ENCODE peak calls at places on chromosomes 3 and 15, in ten cellular contexts. W is neuronal stem cell; M is fibroblast of mammary gland; Z is GM12864; U is skeletal muscle cell; Q is A549; Y is Panc1; N is astrocyte of the spinal cord; F is CD4-positive, alpha-beta memory T cell; L is lung. G is an unnamed sample.

GRCh38 chr3:47669026-47669749 is 90.5 kb upstream of the CSPG5 start:
- DNase-seq in L (no peak), N (peak; percentile 52), U (no peak), W (no peak), Y (no peak), Z (no peak), Q (no peak), M (peak; percentile 30), F (no peak), G (no peak)

GRCh38 chr15:101138913-101139880 is 112.7 kb downstream of the CHSY1 start:
- DNase-seq in U (peak; percentile 69), M (no peak), F (no peak), Z (peak; percentile 52), N (peak; percentile 88), Q (no peak), L (no peak), Y (no peak), W (no peak), G (no peak)

GRCh38 chr3:13577181-13578121 is 28.5 kb downstream of the FBLN2 start:
- DNase-seq in Z (no peak), Q (no peak), L (no peak), U (no peak), W (no peak), Y (no peak), F (no peak), N (no peak), M (no peak), G (no peak)

GRCh38 chr3:156217674-156218352 is 97.4 kb downstream of the KCNAB1 start:
- DNase-seq in U (peak; percentile 47), Y (no peak), M (peak; percentile 60), Z (no peak), Q (no peak), W (no peak), F (no peak), L (no peak), N (peak; percentile 78), G (no peak)

GRCh38 chr3:140233702-140234101 is 298.7 kb downstream of the CLSTN2 start:
- DNase-seq in N (no peak), M (no peak), U (no peak), L (no peak), Y (no peak), Z (no peak), W (no peak), F (no peak), Q (no peak), G (no peak)

GRCh38 chr3:124227150-124227630 is 235.3 kb upstream of the ROPN1 start:
- DNase-seq in N (no peak), U (no peak), W (no peak), Z (no peak), F (no peak), Y (no peak), L (no peak), M (no peak), Q (no peak), G (no peak)

GRCh38 chr3:171459942-171460225 is 321 bp downstream of the TNIK start:
- DNase-seq in Q (no peak), U (no peak), M (peak; percentile 6), W (peak; percentile 6), L (no peak), F (no peak), Z (no peak), Y (no peak), N (no peak), G (no peak)

GRCh38 chr3:5339967-5340535 is 152.5 kb downstream of the EDEM1 start:
- DNase-seq in U (no peak), M (no peak), N (no peak), W (no peak), Q (no peak), Y (no peak), Z (no peak), L (no peak), F (no peak), G (no peak)

GRCh38 chr15:44698651-44699050 is 12.5 kb downstream of the PATL2 start:
- DNase-seq in Y (no peak), M (no peak), U (no peak), N (no peak), F (no peak), Z (no peak), L (no peak), W (no peak), Q (no peak), G (no peak)

GRCh38 chr3:123449986-123450474 is 1.1 kb upstream of the ADCY5 start:
- DNase-seq in N (no peak), W (peak; percentile 60), Y (no peak), M (no peak), Q (no peak), F (no peak), U (no peak), Z (no peak), L (no peak), G (peak; percentile 51)

GRCh38 chr3:46059432-46059831 is 32.1 kb upstream of the XCR1 start:
- DNase-seq in Q (no peak), M (no peak), Z (no peak), L (peak; percentile 23), W (no peak), N (no peak), U (no peak), Y (no peak), F (no peak), G (no peak)

GRCh38 chr3:119033393-119034255 is 1.0 kb downstream of the IGSF11 start:
- DNase-seq in Y (no peak), U (no peak), F (no peak), M (no peak), Z (no peak), Q (no peak), W (no peak), L (no peak), N (no peak), G (no peak)
- H3K4me3 ChIP-seq in Y (peak overlapping the region; percentile 54), U (peak overlapping the region; percentile 52), F (no peak overlapping the region), M (no peak overlapping the region), Z (no peak overlapping the region), Q (peak overlapping the region; percentile 73), W (peak overlapping the region; percentile 94), L (no peak overlapping the region), N (no peak overlapping the region), G (no peak overlapping the region)

GRCh38 chr15:74612677-74613076 is 3.0 kb upstream of the CLK3 start:
- DNase-seq in U (no peak), M (no peak), W (no peak), N (no peak), L (no peak), Z (no peak), Q (no peak), Y (no peak), F (no peak), G (no peak)
- H3K4me3 ChIP-seq in U (no peak overlapping the region), M (no peak overlapping the region), W (no peak overlapping the region), N (no peak overlapping the region), L (no peak overlapping the region), Z (no peak overlapping the region), Q (no peak overlapping the region), Y (no peak overlapping the region), F (no peak overlapping the region), G (no peak overlapping the region)

GRCh38 chr3:183533410-183534132 is 21.9 kb downstream of the KLHL6 start:
- DNase-seq in W (no peak), Q (no peak), L (peak; percentile 62), Y (no peak), Z (no peak), F (no peak), N (no peak), U (no peak), M (no peak), G (no peak)
- H3K4me3 ChIP-seq in W (no peak overlapping the region), Q (no peak overlapping the region), L (no peak overlapping the region), Y (no peak overlapping the region), Z (no peak overlapping the region), F (no peak overlapping the region), N (no peak overlapping the region), U (no peak overlapping the region), M (no peak overlapping the region), G (no peak overlapping the region)

GRCh38 chr3:37386627-37387230 is 212.3 kb upstream of the LRRFIP2 start:
- DNase-seq in L (peak; percentile 41), W (no peak), F (no peak), Z (no peak), M (peak; percentile 24), N (no peak), Y (no peak), Q (no peak), U (peak; percentile 4), G (no peak)
- H3K4me3 ChIP-seq in L (no peak overlapping the region), W (no peak overlapping the region), F (no peak overlapping the region), Z (no peak overlapping the region), M (no peak overlapping the region), N (no peak overlapping the region), Y (no peak overlapping the region), Q (no peak overlapping the region), U (no peak overlapping the region), G (no peak overlapping the region)

DNA sequence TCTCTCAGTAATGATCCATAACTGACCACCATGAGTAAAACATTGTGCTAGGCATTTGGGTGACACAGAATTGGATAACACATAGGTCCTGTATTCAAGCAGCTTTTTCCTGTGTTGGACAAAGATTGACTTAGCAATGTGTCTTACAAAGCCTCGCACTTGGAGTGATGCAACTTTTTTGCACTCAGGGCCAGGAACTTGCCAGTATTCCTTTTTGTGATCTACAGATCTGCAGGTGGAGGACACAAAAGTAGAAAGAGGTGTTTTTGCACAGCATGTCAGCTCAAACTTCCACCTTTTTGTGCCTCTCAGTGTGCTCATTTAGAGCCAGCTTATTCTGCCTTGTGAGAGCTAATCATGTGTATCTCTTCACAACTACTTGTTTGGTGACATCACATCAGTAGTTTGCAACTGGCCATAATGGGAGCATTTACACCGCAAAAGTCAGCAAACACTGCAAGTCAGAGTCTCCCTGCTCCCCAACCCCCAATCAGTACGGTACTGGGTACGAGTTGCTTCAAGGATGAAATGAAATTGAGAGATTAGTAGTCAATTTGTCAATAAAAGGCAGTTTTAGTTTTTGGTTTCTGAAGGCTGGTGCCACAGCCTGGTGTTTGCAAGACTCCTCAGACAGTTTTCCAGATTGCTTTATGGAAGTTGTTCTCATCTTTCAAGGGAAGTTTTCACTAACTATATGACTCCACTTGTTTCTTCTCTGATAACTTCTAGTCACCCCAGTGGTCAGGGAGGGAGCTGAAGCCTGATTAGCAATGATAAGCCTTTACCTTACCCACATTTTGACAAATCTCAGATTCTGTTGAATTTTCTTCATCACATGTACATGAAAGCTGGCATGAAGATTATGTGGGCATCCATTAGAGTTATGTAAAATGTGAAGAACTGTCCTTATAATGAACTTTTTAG is 149.1 kb downstream of the PDCD6IP start:
- DNase-seq in W (no peak), M (no peak), L (no peak), U (no peak), F (no peak), Z (no peak), N (no peak), Q (no peak), Y (no peak), G (no peak)
- H3K4me3 ChIP-seq in W (no peak overlapping the region), M (no peak overlapping the region), L (no peak overlapping the region), U (no peak overlapping the region), F (no peak overlapping the region), Z (no peak overlapping the region), N (no peak overlapping the region), Q (no peak overlapping the region), Y (no peak overlapping the region), G (no peak overlapping the region)

G was measured in BE2C.